ENCODE peak calls at places on chromosomes 16 and 17, in five cellular contexts. F is Calu3, G is IMR-90, B is astrocyte of the hippocampus, W is NCI-H460. H is an unnamed sample.

GRCh38 chr17:75652934-75653549 is 13.9 kb downstream of the RECQL5 start:
- DNase-seq in G (peak; percentile 27), F (peak; percentile 63), W (peak; percentile 26), B (peak; percentile 61), H (no peak)

GRCh38 chr16:85041184-85041928 is 13.8 kb downstream of the KIAA0513 start:
- DNase-seq in G (no peak), B (no peak), W (no peak), F (no peak), H (no peak)

GRCh38 chr17:63140255-63140654 is 174.2 kb downstream of the TANC2 start:
- DNase-seq in B (no peak), F (no peak), G (peak; percentile 58), W (no peak), H (no peak)

GRCh38 chr17:81832608-81833159 is 407 bp downstream of the MCRIP1 start:
- DNase-seq in F (no peak), G (no peak), W (no peak), B (peak; percentile 55), H (peak; percentile 44)

GRCh38 chr17:79647456-79647915 is 36.6 kb upstream of the RBFOX3 start:
- DNase-seq in B (no peak), F (no peak), W (no peak), G (no peak), H (no peak)

GRCh38 chr17:12800855-12801365 is 11.6 kb downstream of the ARHGAP44 start:
- DNase-seq in F (no peak), W (no peak), B (no peak), G (no peak), H (no peak)

GRCh38 chr16:83458612-83459011 is 349.2 kb upstream of the HSBP1 start:
- DNase-seq in G (peak; percentile 80), B (peak; percentile 54), F (no peak), W (peak; percentile 4), H (no peak)

GRCh38 chr16:54425068-54425467 is 138.5 kb upstream of the IRX3 start:
- DNase-seq in G (no peak), B (no peak), F (no peak), W (no peak), H (no peak)

GRCh38 chr16:28873543-28874201 is 4.6 kb upstream of the ATP2A1 start:
- DNase-seq in G (no peak), W (peak; percentile 17), B (no peak), F (peak; percentile 59), H (no peak)

GRCh38 chr16:85347213-85347591 is 234.9 kb upstream of the CIBAR2 start:
- DNase-seq in B (no peak), F (peak; percentile 41), G (no peak), W (no peak), H (no peak)

GRCh38 chr16:3020247-3020603 is at the start of gene TNFRSF12A:
- DNase-seq in F (peak; percentile 90), W (peak; percentile 80), B (peak; percentile 96), G (peak; percentile 68), H (no peak)

GRCh38 chr17:61201211-61201610 is 198.4 kb upstream of the TBX2 start:
- DNase-seq in G (peak; percentile 99), W (no peak), F (no peak), B (peak; percentile 94), H (no peak)

GRCh38 chr17:31533546-31534155 is 142.2 kb downstream of the RAB11FIP4 start:
- DNase-seq in B (peak; percentile 86), G (peak; percentile 88), W (no peak), F (peak; percentile 49), H (no peak)

GRCh38 chr17:2562162-2562858 is 31.1 kb upstream of the PAFAH1B1 start:
- DNase-seq in G (no peak), W (no peak), B (no peak), F (no peak), H (no peak)

GRCh38 chr17:42188749-42189650 is 3.7 kb upstream of the HCRT start:
- DNase-seq in G (no peak), F (no peak), B (no peak), W (no peak), H (no peak)

GRCh38 chr16:57113042-57113453 is 20.7 kb downstream of the CPNE2 start:
- DNase-seq in W (no peak), F (no peak), G (peak; percentile 34), B (peak; percentile 74), H (no peak)

GRCh38 chr17:72502111-72502939 is 381.5 kb downstream of the SOX9 start:
- DNase-seq in B (peak; percentile 50), F (no peak), G (peak; percentile 64), W (no peak), H (peak; percentile 28)

GRCh38 chr17:81576621-81577277 is 24.6 kb upstream of the FAAP100 start:
- DNase-seq in G (peak; percentile 88), B (peak; percentile 91), W (peak; percentile 68), F (peak; percentile 60), H (no peak)

GRCh38 chr17:66272699-66273390 is 29.6 kb upstream of the PRKCA start:
- DNase-seq in W (no peak), G (peak; percentile 89), B (peak; percentile 73), F (no peak), H (no peak)

GRCh38 chr17:32976605-32977004 is 15.0 kb upstream of the SPACA3 start:
- DNase-seq in F (no peak), G (no peak), W (no peak), B (no peak), H (no peak)

GRCh38 chr16:66590322-66590721 is 11.1 kb downstream of the CMTM2 start:
- DNase-seq in B (no peak), W (no peak), F (no peak), G (no peak), H (no peak)

GRCh38 chr17:6085812-6086211 is 15.6 kb downstream of the WSCD1 start:
- DNase-seq in G (no peak), F (no peak), B (no peak), W (no peak), H (no peak)

GRCh38 chr16:27191352-27191924 is 11.9 kb upstream of the KDM8 start:
- DNase-seq in W (no peak), G (no peak), B (no peak), F (no peak), H (no peak)

GRCh38 chr17:60888812-60889709 is 211.4 kb downstream of the BCAS3 start:
- DNase-seq in F (no peak), W (peak; percentile 43), B (peak; percentile 32), G (peak; percentile 35), H (no peak)

GRCh38 chr17:42288985-42289862 is 926 bp downstream of the STAT5A start:
- DNase-seq in B (no peak), F (no peak), G (no peak), W (no peak), H (no peak)

GRCh38 chr16:13067648-13068047 is 166.2 kb downstream of the SHISA9 start:
- DNase-seq in G (no peak), F (no peak), W (no peak), B (no peak), H (no peak)

GRCh38 chr16:66660422-66661209 is 35.9 kb downstream of the CMTM4 start:
- DNase-seq in W (peak; percentile 91), B (peak; percentile 83), F (peak; percentile 51), G (peak; percentile 84), H (peak; percentile 54)

GRCh38 chr17:4604111-4604644 is 19.8 kb downstream of the SMTNL2 start:
- DNase-seq in F (no peak), B (peak; percentile 75), G (peak; percentile 62), W (no peak), H (no peak)

GRCh38 chr16:35431829-35432663 is 1972.6 kb downstream of the TP53TG3F start:
- DNase-seq in F (peak; percentile 9), B (no peak), W (no peak), G (no peak), H (no peak)

H was measured in caudate nucleus.